ENCODE peak calls at places on chromosomes 2 and 18, in ten cellular contexts. K is neural progenitor cell; Q is left ventricle myocardium inferior; V is small intestine; R is endodermal cell; T is effector memory CD4-positive, alpha-beta T cell; U is right lobe of liver; P is CD4-positive, CD25-positive, alpha-beta regulatory T cell; E is cardiac muscle cell; F is upper lobe of right lung. I is an unnamed sample. For H3K9me3, the result is how much of the 10 kb centered on the place peaks cover.

GRCh38 chr2:205474746-205475145 is 207.6 kb upstream of the NRP2 start:
- DNase-seq in K (no peak), Q (no peak), U (no peak), P (no peak), V (no peak), E (no peak), T (no peak), F (no peak), R (no peak), I (no peak)

GRCh38 chr18:23967321-23968089 is 47.0 kb upstream of the TTC39C start:
- DNase-seq in V (peak), T (peak), E (no peak), K (no peak), P (no peak), U (no peak), R (no peak), Q (no peak), F (no peak), I (no peak)

GRCh38 chr2:188598551-188598950 is 306.9 kb downstream of the GULP1 start:
- DNase-seq in E (no peak), R (no peak), T (no peak), U (no peak), F (no peak), P (no peak), V (peak), K (no peak), Q (no peak), I (no peak)

GRCh38 chr18:26226229-26227050 is at the start of gene TAF4B:
- DNase-seq in T (peak), E (peak), P (peak), K (peak), U (peak), V (peak), R (peak), Q (peak), F (peak), I (peak)

GRCh38 chr2:202037086-202037485 is 3.4 kb downstream of the FZD7 start:
- DNase-seq in E (no peak), K (peak), U (no peak), F (no peak), Q (no peak), R (no peak), V (no peak), T (no peak), P (no peak), I (no peak)

GRCh38 chr2:149019768-149020167 is 18.7 kb upstream of the LYPD6B start:
- DNase-seq in R (no peak), K (no peak), Q (no peak), E (no peak), U (no peak), T (no peak), F (no peak), V (no peak), P (no peak), I (no peak)

GRCh38 chr18:31325051-31325450 is 7.1 kb downstream of the DSG1 start:
- DNase-seq in T (no peak), K (no peak), U (no peak), P (no peak), V (no peak), F (no peak), Q (no peak), R (no peak), E (no peak), I (no peak)

GRCh38 chr2:131034122-131035051 is 58.9 kb downstream of the FAM168B start:
- DNase-seq in T (no peak), U (peak), R (peak), F (no peak), Q (no peak), E (peak), K (peak), P (no peak), V (no peak), I (no peak)

GRCh38 chr2:170396799-170397459 is 219.0 kb downstream of the MYO3B start:
- DNase-seq in V (peak), T (no peak), R (no peak), F (no peak), P (no peak), K (no peak), U (no peak), E (no peak), Q (no peak), I (no peak)

GRCh38 chr2:65566617-65567016 is 134.2 kb upstream of the SPRED2 start:
- DNase-seq in E (no peak), F (no peak), Q (no peak), R (peak), T (no peak), U (no peak), V (no peak), P (no peak), K (peak), I (no peak)

GRCh38 chr2:40192864-40193669 is 258.8 kb downstream of the SLC8A1 start:
- DNase-seq in E (no peak), Q (no peak), P (no peak), F (no peak), V (no peak), U (no peak), K (no peak), T (no peak), R (no peak), I (no peak)

GRCh38 chr2:72454236-72454635 is 306.6 kb upstream of the CYP26B1 start:
- DNase-seq in V (no peak), K (no peak), E (no peak), T (no peak), U (no peak), Q (no peak), F (no peak), R (no peak), P (no peak), I (no peak)

GRCh38 chr18:57110295-57110694 is 36.6 kb upstream of the BOD1L2 start:
- DNase-seq in R (no peak), V (no peak), F (no peak), K (no peak), U (no peak), Q (no peak), P (no peak), E (no peak), T (no peak), I (no peak)

GRCh38 chr18:69127844-69128486 is 272.7 kb upstream of the DOK6 start:
- DNase-seq in V (no peak), T (no peak), F (no peak), R (no peak), Q (no peak), U (no peak), P (no peak), E (no peak), K (no peak), I (no peak)

GRCh38 chr2:85797959-85798358 is 44.2 kb downstream of the ATOH8 start:
- DNase-seq in E (peak), F (no peak), R (peak), K (peak), T (no peak), Q (no peak), U (no peak), V (no peak), P (no peak), I (no peak)

GRCh38 chr2:190466819-190467444 is 58.8 kb downstream of the MFSD6 start:
- DNase-seq in T (no peak), K (peak), E (no peak), R (no peak), F (no peak), V (no peak), Q (no peak), P (no peak), U (no peak), I (no peak)

GRCh38 chr2:172101707-172102158 is 967 bp downstream of the DLX2 start:
- DNase-seq in T (no peak), K (peak), E (no peak), R (no peak), Q (no peak), V (no peak), P (no peak), F (no peak), U (no peak), I (no peak)

GRCh38 chr2:95346738-95347671 is 49.9 kb downstream of the KCNIP3 start:
- DNase-seq in R (peak), K (peak), T (no peak), V (peak), F (peak), E (peak), P (no peak), Q (peak), U (peak), I (no peak)

GRCh38 chr2:72040629-72041403 is 106.8 kb downstream of the CYP26B1 start:
- DNase-seq in U (no peak), R (no peak), K (no peak), Q (no peak), V (no peak), E (no peak), F (peak), T (no peak), P (no peak), I (no peak)

GRCh38 chr18:551404-552061 is 28.6 kb upstream of the CETN1 start:
- DNase-seq in U (no peak), Q (no peak), T (no peak), V (no peak), P (no peak), K (no peak), F (no peak), R (no peak), E (no peak), I (no peak)

GRCh38 chr2:158459161-158460003 is 2.6 kb downstream of the PKP4 start:
- DNase-seq in U (no peak), Q (no peak), K (no peak), T (no peak), F (no peak), E (no peak), R (no peak), V (no peak), P (no peak), I (no peak)

GRCh38 chr2:145799595-145800108 is 1279.7 kb upstream of the ZEB2 start:
- DNase-seq in F (no peak), P (no peak), U (no peak), T (no peak), E (no peak), R (peak), K (no peak), V (no peak), Q (no peak), I (no peak)

GRCh38 chr2:229243880-229244560 is 27.1 kb downstream of the PID1 start:
- DNase-seq in E (no peak), K (no peak), P (no peak), T (no peak), R (no peak), F (no peak), Q (no peak), V (no peak), U (no peak), I (no peak)
- H3K9me3 ChIP-seq in E (under half), K (under half), P (under half), T (under half), R (under half), F (under half), Q (under half), V (under half), U (under half), I (under half)

GRCh38 chr2:116680537-116680936 is 1134.0 kb upstream of the DDX18 start:
- DNase-seq in Q (no peak), V (no peak), K (no peak), P (no peak), E (no peak), U (no peak), T (no peak), F (no peak), R (no peak), I (no peak)
- H3K9me3 ChIP-seq in Q (under half), V (under half), K (under half), P (under half), E (under half), U (under half), T (under half), F (under half), R (under half), I (under half)

DNA sequence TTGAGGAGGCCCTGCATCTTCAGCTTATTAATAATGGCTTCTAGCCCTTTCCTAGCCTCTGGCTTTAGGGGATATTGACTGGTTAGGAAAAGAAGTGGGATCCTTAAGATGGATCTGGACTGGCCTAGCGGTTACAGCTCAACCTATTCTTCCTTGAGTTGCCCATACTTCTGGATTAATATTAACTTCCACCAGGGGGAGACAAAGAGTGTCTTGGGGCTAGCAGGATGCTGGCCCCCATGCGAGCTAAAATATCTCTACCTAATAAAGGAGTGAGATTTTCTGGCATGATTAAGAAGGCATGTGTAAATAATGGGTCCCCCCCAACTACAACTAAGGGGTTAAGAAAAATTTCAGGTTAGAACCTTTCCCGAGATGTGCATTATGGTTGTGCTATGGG is 23.2 kb upstream of the PLA2R1 start:
- DNase-seq in V (no peak), E (no peak), T (no peak), Q (no peak), F (no peak), K (no peak), U (no peak), P (no peak), R (no peak), I (no peak)
- H3K9me3 ChIP-seq in V (under half), E (under half), T (under half), Q (half or more), F (under half), K (under half), U (under half), P (under half), R (half or more), I (under half)

GRCh38 chr2:20522311-20522710 is 75.4 kb downstream of the RHOB start:
- DNase-seq in K (no peak), E (no peak), Q (no peak), V (no peak), T (no peak), U (no peak), F (peak), P (no peak), R (no peak), I (no peak)
- H3K9me3 ChIP-seq in K (under half), E (under half), Q (under half), V (under half), T (under half), U (under half), F (under half), P (under half), R (under half), I (under half)

GRCh38 chr2:196131949-196132925 is 39.1 kb downstream of the STK17B start:
- DNase-seq in Q (no peak), K (peak), V (no peak), E (no peak), T (peak), F (no peak), U (no peak), R (peak), P (peak), I (no peak)
- H3K9me3 ChIP-seq in Q (half or more), K (under half), V (under half), E (under half), T (under half), F (under half), U (under half), R (half or more), P (under half), I (under half)

GRCh38 chr18:2970762-2971659 is 41.9 kb downstream of the LPIN2 start:
- DNase-seq in F (no peak), P (no peak), K (no peak), U (peak), E (no peak), Q (no peak), R (no peak), V (no peak), T (peak), I (no peak)
- H3K9me3 ChIP-seq in F (under half), P (under half), K (under half), U (under half), E (under half), Q (under half), R (under half), V (under half), T (under half), I (under half)

GRCh38 chr2:25194576-25195122 is 26.3 kb upstream of the POMC start:
- DNase-seq in F (peak), K (peak), Q (no peak), E (no peak), R (peak), P (no peak), U (no peak), T (no peak), V (no peak), I (no peak)
- H3K9me3 ChIP-seq in F (under half), K (under half), Q (under half), E (under half), R (under half), P (under half), U (under half), T (under half), V (under half), I (under half)

I was measured in T-helper 17 cell.